ENCODE peak calls at places on chromosome 17, in ten cellular contexts. M is tibial nerve, R is A549, U is esophagus muscularis mucosa, Y is HCT116, L is heart left ventricle, D is right lobe of liver, P is sigmoid colon, E is stomach, A is uterus. C is an unnamed sample.

GRCh38 chr17:81828656-81829055 is 4.4 kb downstream of the MCRIP1 start:
- DNase-seq in M (no peak), Y (no peak), P (no peak), D (peak; percentile 53), L (no peak), U (no peak), A (no peak), R (no peak), E (no peak), C (no peak)

GRCh38 chr17:67491009-67491677 is 114.1 kb downstream of the PITPNC1 start:
- DNase-seq in R (peak; percentile 91), Y (peak; percentile 87), U (peak; percentile 95), P (peak; percentile 98), E (peak; percentile 67), M (peak; percentile 80), D (no peak), A (peak; percentile 79), L (peak; percentile 93), C (peak; percentile 83)

GRCh38 chr17:81429813-81430510 is 34.7 kb downstream of the BAHCC1 start:
- DNase-seq in U (no peak), M (no peak), R (no peak), D (no peak), P (no peak), Y (no peak), E (no peak), L (no peak), A (peak; percentile 64), C (peak; percentile 83)

GRCh38 chr17:71224824-71225575 is 895.8 kb upstream of the SOX9 start:
- DNase-seq in E (no peak), A (no peak), Y (no peak), U (no peak), D (no peak), M (no peak), R (no peak), L (no peak), P (no peak), C (no peak)

GRCh38 chr17:1965556-1966273 is 59.4 kb downstream of the RTN4RL1 start:
- DNase-seq in M (no peak), R (no peak), L (no peak), U (no peak), A (no peak), Y (no peak), E (no peak), P (no peak), D (no peak), C (no peak)

GRCh38 chr17:22410136-22410535 is 717.8 kb downstream of the KCNJ18 start:
- DNase-seq in U (no peak), M (no peak), R (no peak), A (no peak), L (no peak), E (no peak), P (no peak), Y (no peak), D (no peak), C (no peak)

GRCh38 chr17:14101976-14102375 is 32.7 kb downstream of the COX10 start:
- DNase-seq in A (no peak), L (no peak), R (no peak), U (no peak), M (no peak), Y (no peak), E (no peak), P (no peak), D (no peak), C (no peak)

GRCh38 chr17:44044092-44044491 is 22.4 kb downstream of the LSM12 start:
- DNase-seq in E (no peak), D (no peak), Y (no peak), P (no peak), A (no peak), U (no peak), R (no peak), L (no peak), M (no peak), C (no peak)

GRCh38 chr17:27268394-27269085 is 25.4 kb upstream of the WSB1 start:
- DNase-seq in E (no peak), L (no peak), P (no peak), R (no peak), D (no peak), A (no peak), U (no peak), Y (no peak), M (no peak), C (no peak)

GRCh38 chr17:6388416-6388815 is 46.5 kb downstream of the AIPL1 start:
- DNase-seq in P (no peak), U (no peak), R (no peak), L (no peak), Y (no peak), A (no peak), E (no peak), D (no peak), M (no peak), C (no peak)

GRCh38 chr17:9817086-9817485 is 4.8 kb downstream of the GSG1L2 start:
- DNase-seq in U (no peak), A (no peak), Y (peak; percentile 61), P (no peak), D (no peak), R (peak; percentile 76), M (no peak), E (peak; percentile 37), L (no peak), C (no peak)

GRCh38 chr17:6657633-6658287 is 6.2 kb downstream of the C17orf100 start:
- DNase-seq in A (no peak), E (no peak), U (no peak), P (no peak), D (no peak), L (no peak), R (no peak), M (no peak), Y (no peak), C (no peak)

GRCh38 chr17:17979778-17980177 is 7.1 kb downstream of the DRC3 start:
- DNase-seq in A (no peak), P (no peak), L (no peak), R (no peak), D (no peak), E (no peak), U (no peak), Y (no peak), M (no peak), C (no peak)

GRCh38 chr17:74280093-74280513 is 6.1 kb downstream of the DNAI2 start:
- DNase-seq in A (no peak), E (no peak), M (no peak), D (no peak), Y (no peak), P (no peak), R (no peak), L (no peak), U (no peak), C (no peak)

GRCh38 chr17:418421-418751 is 65.8 kb upstream of the RPH3AL start:
- DNase-seq in A (no peak), D (no peak), M (no peak), P (no peak), R (no peak), E (no peak), Y (no peak), U (no peak), L (no peak), C (peak; percentile 49)

GRCh38 chr17:28216032-28216431 is 103.0 kb upstream of the TMEM97 start:
- DNase-seq in Y (no peak), R (no peak), U (no peak), L (no peak), D (no peak), P (no peak), M (no peak), A (no peak), E (no peak), C (no peak)

GRCh38 chr17:50270430-50271172 is 3.7 kb upstream of the TMEM92 start:
- DNase-seq in Y (no peak), A (peak; percentile 71), L (no peak), E (peak; percentile 27), P (peak; percentile 84), D (peak; percentile 50), R (no peak), M (peak; percentile 64), U (no peak), C (no peak)
- TF ChIP-seq CTCF in Y (no peak), A (no peak), L (peak; percentile 11), E (no peak), P (no peak), D (no peak), R (peak; percentile 3), M (no peak), U (no peak), C (no peak)

DNA sequence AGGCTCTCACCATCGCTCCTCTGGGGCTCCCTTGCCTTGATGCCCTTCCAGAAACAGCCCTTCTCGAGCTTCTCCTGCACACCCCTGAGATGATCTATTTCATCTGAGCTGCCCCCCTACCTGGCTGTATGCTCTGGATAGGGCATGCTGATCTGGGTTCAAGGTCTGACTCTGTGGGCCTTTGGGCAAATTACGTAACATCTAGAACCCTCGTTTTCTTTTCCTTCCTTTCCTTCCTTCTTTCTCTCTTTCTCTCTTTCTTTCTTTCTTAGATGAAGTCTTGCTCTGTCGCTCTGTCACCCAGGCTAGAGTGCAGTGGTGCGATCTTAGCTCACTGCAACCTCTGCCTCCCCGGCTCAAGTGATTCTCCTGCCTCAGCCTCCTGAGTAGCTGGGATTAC is 20.3 kb downstream of the TNS4 start:
- DNase-seq in L (peak; percentile 5), P (no peak), Y (no peak), E (no peak), D (no peak), M (no peak), U (no peak), R (no peak), A (no peak), C (no peak)
- TF ChIP-seq POLR2A in L (no peak), P (no peak), Y (no peak), E (no peak), D (no peak), M (no peak), U (no peak), R (no peak), A (no peak), C (no peak)

DNA sequence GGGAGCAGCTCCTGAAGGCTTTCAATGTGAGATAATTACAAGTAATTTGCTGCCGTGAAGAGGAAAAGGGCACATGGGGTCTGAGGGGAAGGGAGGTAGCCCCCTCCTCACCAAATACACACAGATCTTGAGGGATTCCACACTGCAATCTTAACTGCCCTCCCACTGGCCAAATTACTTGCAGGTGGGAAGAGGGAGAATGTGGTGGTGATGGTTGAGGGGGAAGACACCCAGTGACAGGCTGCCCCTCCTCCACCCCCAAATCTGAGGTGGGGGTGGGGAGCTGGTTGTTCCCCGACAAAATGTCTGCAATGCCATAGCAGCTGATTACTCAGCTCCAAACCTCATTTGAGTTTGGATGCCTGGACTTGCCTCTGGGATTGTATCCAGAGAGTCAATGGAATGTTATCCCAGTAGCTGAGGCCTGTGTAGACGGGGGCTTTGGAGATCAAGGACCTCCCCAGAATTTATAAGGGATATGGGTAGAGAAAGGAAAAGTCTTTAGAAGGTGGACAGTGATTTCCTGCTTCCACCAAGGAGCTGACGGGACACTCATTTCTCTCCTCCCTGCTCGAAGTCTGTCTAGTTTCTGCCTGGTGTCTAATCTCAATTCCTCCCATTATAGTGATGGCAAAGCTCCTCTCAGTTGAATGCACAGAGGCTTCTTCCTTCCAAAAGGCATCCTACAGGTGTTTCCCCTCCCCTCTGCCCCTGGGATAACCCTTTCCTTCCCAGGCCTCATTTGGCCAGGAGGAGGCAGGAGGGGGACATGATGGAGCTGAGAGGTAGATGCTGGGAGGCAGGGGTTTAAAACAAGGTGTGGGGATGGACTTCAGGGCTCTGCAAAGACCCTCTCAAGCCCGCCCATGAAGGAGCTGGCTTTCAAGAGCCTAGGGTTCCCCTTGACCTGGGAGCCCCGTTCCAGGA is 8.7 kb downstream of the DLX4 start:
- DNase-seq in U (no peak), D (no peak), E (no peak), M (no peak), Y (no peak), P (no peak), R (no peak), L (peak; percentile 3), A (no peak), C (no peak)
- TF ChIP-seq CTCF in U (no peak), D (no peak), E (no peak), M (no peak), Y (no peak), P (no peak), R (no peak), L (no peak), A (no peak), C (no peak)

GRCh38 chr17:39636927-39637736 is at the start of gene STARD3:
- DNase-seq in M (peak; percentile 82), A (peak; percentile 90), L (peak; percentile 97), D (peak; percentile 96), U (peak; percentile 97), P (peak; percentile 96), Y (peak; percentile 73), E (peak; percentile 95), R (peak; percentile 92), C (peak; percentile 95)
- TF ChIP-seq POLR2A in M (peak; percentile 74), A (peak; percentile 64), L (no peak), D (peak; percentile 65), U (peak; percentile 6), P (peak; percentile 38), Y (no peak), E (no peak), R (peak; percentile 75), C (peak; percentile 69)